ENCODE peak calls at places on chromosomes 6 and 20, in four cellular contexts. One of them, this sample, is unnamed.

GRCh38 chr6:137185290-137185689 is 11.8 kb upstream of the IL22RA2 start:
- DNase-seq in A549: no peak
- DNase-seq in tibial nerve: no peak
- DNase-seq in stomach: no peak
- DNase-seq in this sample: no peak

GRCh38 chr20:58583586-58583985 is 67.5 kb upstream of the STX16 start:
- DNase-seq in A549: no peak
- DNase-seq in tibial nerve: no peak
- DNase-seq in stomach: no peak
- DNase-seq in this sample: no peak

GRCh38 chr6:156599367-156599766 is 177.8 kb upstream of the ARID1B start:
- DNase-seq in A549: no peak
- DNase-seq in tibial nerve: peak; percentile 27
- DNase-seq in stomach: no peak
- DNase-seq in this sample: peak; percentile 53

GRCh38 chr20:59576216-59576953 is 28.0 kb upstream of the PHACTR3 start:
- DNase-seq in A549: no peak
- DNase-seq in tibial nerve: no peak
- DNase-seq in stomach: no peak
- DNase-seq in this sample: peak; percentile 51

GRCh38 chr6:137487181-137487910 is 6.8 kb downstream of the OLIG3 start:
- DNase-seq in A549: no peak
- DNase-seq in tibial nerve: no peak
- DNase-seq in stomach: no peak
- DNase-seq in this sample: no peak

GRCh38 chr20:20410678-20411077 is 42.8 kb downstream of the INSM1 start:
- DNase-seq in A549: no peak
- DNase-seq in tibial nerve: no peak
- DNase-seq in stomach: peak; percentile 78
- DNase-seq in this sample: peak; percentile 27

GRCh38 chr6:46186583-46186982 is 15.8 kb upstream of the ENPP5 start:
- DNase-seq in A549: no peak
- DNase-seq in tibial nerve: no peak
- DNase-seq in stomach: no peak
- DNase-seq in this sample: no peak

GRCh38 chr6:31690231-31691077 is 9.6 kb upstream of the LY6G5C start:
- DNase-seq in A549: no peak
- DNase-seq in tibial nerve: no peak
- DNase-seq in stomach: peak; percentile 37
- DNase-seq in this sample: no peak

GRCh38 chr20:4064118-4064962 is 49.0 kb upstream of the RNF24 start:
- DNase-seq in A549: peak; percentile 42
- DNase-seq in tibial nerve: peak; percentile 93
- DNase-seq in stomach: peak; percentile 94
- DNase-seq in this sample: peak; percentile 92

GRCh38 chr6:125789576-125790402 is 971 bp upstream of the NCOA7 start:
- DNase-seq in A549: peak; percentile 62
- DNase-seq in tibial nerve: peak; percentile 55
- DNase-seq in stomach: peak; percentile 41
- DNase-seq in this sample: peak; percentile 59

GRCh38 chr20:48919882-48920526 is 1.5 kb upstream of the ARFGEF2 start:
- DNase-seq in A549: no peak
- DNase-seq in tibial nerve: no peak
- DNase-seq in stomach: no peak
- DNase-seq in this sample: no peak

GRCh38 chr6:21500894-21501293 is 92.7 kb upstream of the SOX4 start:
- DNase-seq in A549: no peak
- DNase-seq in tibial nerve: no peak
- DNase-seq in stomach: peak; percentile 29
- DNase-seq in this sample: no peak

GRCh38 chr6:84052204-84052882 is 18.8 kb downstream of the MRAP2 start:
- DNase-seq in A549: no peak
- DNase-seq in tibial nerve: peak; percentile 71
- DNase-seq in stomach: no peak
- DNase-seq in this sample: peak; percentile 73

GRCh38 chr6:158471339-158471738 is 88.6 kb upstream of the TMEM181 start:
- DNase-seq in A549: no peak
- DNase-seq in tibial nerve: no peak
- DNase-seq in stomach: no peak
- DNase-seq in this sample: no peak
- H3K4me1 ChIP-seq in A549: peaks cover 22% of the 10 kb centered on the region
- H3K4me1 ChIP-seq in tibial nerve: no peaks in the 10 kb centered on the region
- H3K4me1 ChIP-seq in stomach: peaks cover 31% of the 10 kb centered on the region
- H3K4me1 ChIP-seq in this sample: no peaks in the 10 kb centered on the region

GRCh38 chr6:12010635-12011275 is 1.4 kb upstream of the HIVEP1 start:
- DNase-seq in A549: peak; percentile 66
- DNase-seq in tibial nerve: peak; percentile 63
- DNase-seq in stomach: peak; percentile 66
- DNase-seq in this sample: peak; percentile 67

GRCh38 chr6:12009904-12010634 is 2.0 kb upstream of the HIVEP1 start:
- DNase-seq in A549: no peak
- DNase-seq in tibial nerve: no peak
- DNase-seq in stomach: no peak
- DNase-seq in this sample: no peak

GRCh38 chr6:12012566-12013367 is 655 bp downstream of the HIVEP1 start:
- DNase-seq in A549: peak; percentile 82
- DNase-seq in tibial nerve: peak; percentile 61
- DNase-seq in stomach: peak; percentile 64
- DNase-seq in this sample: peak; percentile 61

GRCh38 chr6:12012231-12012565 is at the start of gene HIVEP1:
- DNase-seq in A549: no peak
- DNase-seq in tibial nerve: no peak
- DNase-seq in stomach: peak; percentile 31
- DNase-seq in this sample: peak; percentile 72

GRCh38 chr6:12011276-12012112 is 618 bp upstream of the HIVEP1 start:
- DNase-seq in A549: peak; percentile 95
- DNase-seq in tibial nerve: peak; percentile 96
- DNase-seq in stomach: peak; percentile 98
- DNase-seq in this sample: peak; percentile 97
- TF ChIP-seq EP300 in A549: peak; percentile 62
- TF ChIP-seq EP300 in tibial nerve: peak; percentile 72
- TF ChIP-seq EP300 in stomach: peak; percentile 10
- TF ChIP-seq EP300 in this sample: peak; percentile 47

GRCh38 chr6:167843023-167843422 is 16.3 kb downstream of the AFDN start:
- DNase-seq in A549: no peak
- DNase-seq in tibial nerve: no peak
- DNase-seq in stomach: no peak
- DNase-seq in this sample: no peak
- H3K4me1 ChIP-seq in A549: peaks cover 35% of the 10 kb centered on the region
- H3K4me1 ChIP-seq in tibial nerve: no peaks in the 10 kb centered on the region
- H3K4me1 ChIP-seq in stomach: peaks cover 64% of the 10 kb centered on the region
- H3K4me1 ChIP-seq in this sample: peaks cover 3% of the 10 kb centered on the region

GRCh38 chr6:37630281-37630799 is 67.3 kb downstream of the MDGA1 start:
- DNase-seq in A549: peak; percentile 87
- DNase-seq in tibial nerve: no peak
- DNase-seq in stomach: peak; percentile 57
- DNase-seq in this sample: no peak
- TF ChIP-seq EP300 in A549: no peak
- TF ChIP-seq EP300 in tibial nerve: no peak
- TF ChIP-seq EP300 in stomach: no peak
- TF ChIP-seq EP300 in this sample: no peak

DNA sequence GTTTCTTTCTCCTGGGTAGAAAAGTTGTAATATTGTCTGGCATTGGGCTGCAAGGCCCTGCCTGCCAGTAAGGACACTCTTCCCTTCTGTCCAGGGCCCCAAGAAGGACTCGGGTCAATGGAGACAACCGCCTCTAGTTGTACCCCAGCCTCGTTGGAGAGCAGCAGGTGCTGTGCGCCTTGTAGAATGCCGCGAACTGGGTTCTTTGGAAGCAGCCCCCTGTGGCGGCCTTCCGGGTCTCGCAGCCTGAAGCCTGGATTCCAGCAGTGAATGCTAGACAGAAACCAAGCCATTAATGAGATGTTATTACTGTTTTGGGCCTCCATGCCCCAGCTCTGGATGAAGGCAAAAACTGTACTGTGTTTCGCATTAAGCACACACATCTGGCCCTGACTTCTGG is 37.0 kb downstream of the PLCG1 start:
- DNase-seq in A549: no peak
- DNase-seq in tibial nerve: peak; percentile 5
- DNase-seq in stomach: no peak
- DNase-seq in this sample: peak; percentile 31
- H3K4me1 ChIP-seq in A549: peaks cover 13% of the 10 kb centered on the region
- H3K4me1 ChIP-seq in tibial nerve: peaks cover 36% of the 10 kb centered on the region
- H3K4me1 ChIP-seq in stomach: peaks cover 73% of the 10 kb centered on the region
- H3K4me1 ChIP-seq in this sample: peaks cover 5% of the 10 kb centered on the region

GRCh38 chr6:150153905-150154492 is 11.2 kb downstream of the PPP1R14C start:
- DNase-seq in A549: no peak
- DNase-seq in tibial nerve: no peak
- DNase-seq in stomach: no peak
- DNase-seq in this sample: no peak

GRCh38 chr6:150149146-150149545 is 6.3 kb downstream of the PPP1R14C start:
- DNase-seq in A549: no peak
- DNase-seq in tibial nerve: no peak
- DNase-seq in stomach: no peak
- DNase-seq in this sample: no peak

GRCh38 chr6:150150458-150150820 is 7.6 kb downstream of the PPP1R14C start:
- DNase-seq in A549: no peak
- DNase-seq in tibial nerve: no peak
- DNase-seq in stomach: no peak
- DNase-seq in this sample: no peak

GRCh38 chr6:150152891-150153876 is 10.3 kb downstream of the PPP1R14C start:
- DNase-seq in A549: no peak
- DNase-seq in tibial nerve: no peak
- DNase-seq in stomach: no peak
- DNase-seq in this sample: no peak

DNA sequence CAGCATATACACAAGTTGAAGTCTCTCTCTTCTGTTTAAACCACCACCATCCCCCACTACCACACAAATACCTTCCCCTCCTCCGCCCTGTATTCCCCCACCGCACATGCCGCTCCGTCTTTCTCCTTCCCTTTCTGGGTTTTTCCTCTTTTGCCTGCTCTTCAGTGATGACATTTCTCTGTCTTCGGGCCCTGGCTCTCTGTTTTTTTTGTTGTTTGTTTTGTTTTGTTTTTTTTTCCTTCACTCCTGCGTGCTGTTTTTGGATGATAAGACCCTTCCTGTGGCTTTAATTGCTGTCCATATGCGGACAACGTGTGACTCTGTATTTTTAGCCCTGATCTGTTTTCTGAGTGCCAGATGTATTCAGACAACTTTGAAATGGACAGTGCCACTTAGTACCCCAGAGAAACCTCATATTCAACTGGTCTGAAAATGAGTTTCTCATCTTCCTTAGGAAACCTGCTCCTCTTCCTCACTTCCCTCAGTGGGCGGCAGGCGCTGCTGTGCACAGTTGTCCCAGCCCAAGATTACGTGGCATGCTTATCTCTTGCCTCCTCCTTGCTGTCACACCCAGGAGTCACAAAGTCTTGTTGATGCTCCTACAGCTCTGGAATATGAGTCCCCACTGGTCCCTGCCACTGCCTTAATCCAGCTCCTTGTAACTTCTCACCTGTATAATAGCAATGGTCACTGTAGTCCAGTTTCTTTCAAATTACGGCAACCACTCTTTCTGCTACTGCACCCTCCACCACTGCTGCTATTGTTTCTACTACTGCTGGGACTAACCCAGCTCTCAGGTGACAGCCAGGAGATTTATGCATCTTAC is 8.2 kb downstream of the PPP1R14C start:
- DNase-seq in A549: no peak
- DNase-seq in tibial nerve: no peak
- DNase-seq in stomach: no peak
- DNase-seq in this sample: no peak
- TF ChIP-seq EP300 in A549: no peak
- TF ChIP-seq EP300 in tibial nerve: no peak
- TF ChIP-seq EP300 in stomach: no peak
- TF ChIP-seq EP300 in this sample: no peak

GRCh38 chr20:63433351-63433750 is 39.1 kb downstream of the KCNQ2 start:
- DNase-seq in A549: no peak
- DNase-seq in tibial nerve: no peak
- DNase-seq in stomach: no peak
- DNase-seq in this sample: no peak
- H3K4me1 ChIP-seq in A549: no peaks in the 10 kb centered on the region
- H3K4me1 ChIP-seq in tibial nerve: no peaks in the 10 kb centered on the region
- H3K4me1 ChIP-seq in stomach: no peaks in the 10 kb centered on the region
- H3K4me1 ChIP-seq in this sample: no peaks in the 10 kb centered on the region